ENCODE peak calls at places on chromosomes 13 and 19, in four cellular contexts. O is Caki2; S is anterior cingulate cortex; X is activated CD4-positive, alpha-beta T cell treated with anti-CD3 and anti-CD28 coated beads, Interleukin-2, amount 50 U/mL, for 48 hours. A is an unnamed sample.

GRCh38 chr13:57665471-57665870 is 33.9 kb downstream of the PCDH17 start:
- DNase-seq in S (no peak), X (no peak), O (no peak), A (no peak)

GRCh38 chr19:54255105-54255775 is 1.8 kb downstream of the LILRB5 start:
- DNase-seq in X (no peak), O (no peak), S (no peak), A (no peak)

GRCh38 chr13:91426913-91427312 is 28.5 kb downstream of the GPC5 start:
- DNase-seq in S (no peak), O (no peak), X (no peak), A (no peak)

GRCh38 chr13:20610006-20610405 is 43.0 kb downstream of the IFT88 start:
- DNase-seq in O (no peak), X (no peak), S (no peak), A (no peak)

GRCh38 chr19:3556978-3557460 is 367 bp downstream of the MFSD12 start:
- DNase-seq in X (peak; percentile 72), S (no peak), O (peak; percentile 37), A (no peak)

GRCh38 chr13:98141938-98142426 is 912 bp upstream of the FARP1 start:
- DNase-seq in S (no peak), O (no peak), X (no peak), A (no peak)

GRCh38 chr13:109145631-109146030 is 516.2 kb downstream of the MYO16 start:
- DNase-seq in S (no peak), X (peak; percentile 8), O (peak; percentile 19), A (no peak)

GRCh38 chr19:4183967-4184717 is 1.7 kb downstream of the ANKRD24 start:
- DNase-seq in S (no peak), X (no peak), O (no peak), A (peak; percentile 55)

GRCh38 chr13:99662678-99663077 is 161.4 kb downstream of the TM9SF2 start:
- DNase-seq in X (no peak), O (no peak), S (no peak), A (no peak)

GRCh38 chr13:67048084-67048792 is 181.9 kb downstream of the PCDH9 start:
- DNase-seq in S (no peak), X (no peak), O (peak; percentile 56), A (no peak)

GRCh38 chr13:44079413-44080205 is 199.9 kb downstream of the LACC1 start:
- DNase-seq in O (no peak), X (no peak), S (no peak), A (no peak)

GRCh38 chr13:56886398-56886797 is 254.3 kb upstream of the PRR20A start:
- DNase-seq in O (no peak), X (no peak), S (no peak), A (no peak)

GRCh38 chr19:35154535-35155406 is at the start of gene FXYD5:
- DNase-seq in X (peak; percentile 91), O (peak; percentile 69), S (no peak), A (no peak)

GRCh38 chr13:75787249-75787940 is 151.3 kb downstream of the LMO7 start:
- DNase-seq in O (no peak), S (no peak), X (no peak), A (no peak)

GRCh38 chr19:56751078-56751489 is 79.5 kb upstream of the ZNF835 start:
- DNase-seq in X (no peak), O (no peak), S (peak; percentile 70), A (no peak)

GRCh38 chr13:33869005-33869404 is 51.1 kb downstream of the RFC3 start:
- DNase-seq in O (peak; percentile 31), X (no peak), S (no peak), A (no peak)

GRCh38 chr19:17686592-17687042 is 1.5 kb downstream of the UNC13A start:
- DNase-seq in S (peak; percentile 14), X (no peak), O (no peak), A (no peak)

GRCh38 chr19:56476671-56477428 is at the start of gene ZNF667:
- DNase-seq in O (no peak), X (no peak), S (peak; percentile 75), A (no peak)

GRCh38 chr19:1084024-1084868 is 10.9 kb downstream of the POLR2E start:
- DNase-seq in S (no peak), O (no peak), X (no peak), A (no peak)

GRCh38 chr19:49455729-49456128 is 2.7 kb downstream of the ALDH16A1 start:
- DNase-seq in O (no peak), X (no peak), S (no peak), A (no peak)

GRCh38 chr19:40084948-40085347 is 5.8 kb downstream of the ZNF780A start:
- DNase-seq in S (no peak), X (no peak), O (no peak), A (no peak)

GRCh38 chr19:33134571-33135041 is 2.7 kb downstream of the WDR88 start:
- DNase-seq in X (peak; percentile 82), S (no peak), O (no peak), A (no peak)

GRCh38 chr19:12937243-12938053 is 961 bp upstream of the CALR start:
- DNase-seq in O (peak; percentile 50), X (no peak), S (no peak), A (peak; percentile 93)

GRCh38 chr19:34172661-34173144 is 399 bp downstream of the LSM14A start:
- DNase-seq in X (peak; percentile 38), O (no peak), S (no peak), A (no peak)